ENCODE peak calls at places on chromosomes 1 and 21, in five cellular contexts. W is astrocyte, K is breast epithelium, A is tibial artery, J is A549. Y is an unnamed sample. For H3K4me1, the result is how much of the 10 kb centered on the place peaks cover.

GRCh38 chr21:35424122-35424521 is 375.0 kb upstream of the RUNX1 start:
- DNase-seq in A (no peak), J (no peak), W (no peak), K (no peak), Y (no peak)

GRCh38 chr1:38076455-38076854 is 29.9 kb upstream of the POU3F1 start:
- DNase-seq in A (no peak), J (no peak), W (no peak), K (no peak), Y (no peak)

GRCh38 chr1:79431341-79431740 is 424.8 kb upstream of the ADGRL4 start:
- DNase-seq in A (no peak), K (no peak), J (no peak), W (no peak), Y (no peak)

GRCh38 chr1:226029093-226029496 is 30.0 kb upstream of the SDE2 start:
- DNase-seq in W (no peak), J (no peak), A (peak), K (no peak), Y (no peak)

GRCh38 chr21:43304621-43305335 is 122.2 kb downstream of the SIK1 start:
- DNase-seq in A (no peak), J (no peak), K (no peak), W (no peak), Y (no peak)

GRCh38 chr1:64476251-64476952 is 6.5 kb downstream of the CACHD1 start:
- DNase-seq in W (peak), K (no peak), A (no peak), J (no peak), Y (peak)

GRCh38 chr1:206589206-206589605 is 23.1 kb downstream of the EIF2D start:
- DNase-seq in K (no peak), J (no peak), A (no peak), W (peak), Y (peak)

GRCh38 chr1:100989306-100990077 is 36.1 kb downstream of the DPH5 start:
- DNase-seq in J (no peak), W (peak), K (no peak), A (no peak), Y (peak)

GRCh38 chr1:44059956-44060355 is 28.7 kb upstream of the SLC6A9 start:
- DNase-seq in K (no peak), A (no peak), W (no peak), J (no peak), Y (no peak)

GRCh38 chr1:161166669-161167548 is 683 bp downstream of the PPOX start:
- DNase-seq in W (no peak), K (no peak), A (no peak), J (no peak), Y (no peak)

GRCh38 chr1:221509575-221510360 is 232.1 kb downstream of the DUSP10 start:
- DNase-seq in K (no peak), A (no peak), J (no peak), W (peak), Y (peak)

GRCh38 chr1:65213271-65213905 is 65.4 kb downstream of the AK4 start:
- DNase-seq in A (no peak), K (no peak), J (no peak), W (no peak), Y (no peak)

GRCh38 chr1:117656202-117656641 is 50.4 kb downstream of the TENT5C start:
- DNase-seq in W (no peak), J (no peak), A (no peak), K (peak), Y (no peak)

GRCh38 chr21:45308211-45309068 is 20.7 kb upstream of the POFUT2 start:
- DNase-seq in K (no peak), J (no peak), A (no peak), W (peak), Y (peak)

GRCh38 chr1:68322837-68323687 is 90.7 kb upstream of the WLS start:
- DNase-seq in W (peak), A (peak), J (no peak), K (peak), Y (peak)

GRCh38 chr1:58465825-58466617 is 80.5 kb downstream of the OMA1 start:
- DNase-seq in J (no peak), A (no peak), W (peak), K (no peak), Y (peak)

GRCh38 chr1:156346636-156347035 is 8.3 kb downstream of the TSACC start:
- DNase-seq in A (no peak), J (no peak), K (no peak), W (peak), Y (no peak)

GRCh38 chr1:230090194-230090711 is 23.2 kb downstream of the GALNT2 start:
- DNase-seq in W (peak), A (no peak), K (no peak), J (peak), Y (peak)

GRCh38 chr21:31370893-31371652 is 27.0 kb upstream of the TIAM1 start:
- DNase-seq in W (peak), J (no peak), A (peak), K (no peak), Y (peak)

GRCh38 chr1:145784409-145784808 is 39.5 kb downstream of the RNF115 start:
- DNase-seq in K (no peak), A (no peak), J (no peak), W (peak), Y (peak)

GRCh38 chr1:19342894-19343616 is 30.9 kb downstream of the SLC66A1 start:
- DNase-seq in K (no peak), W (no peak), A (no peak), J (no peak), Y (no peak)

GRCh38 chr1:19340387-19340937 is 28.3 kb downstream of the SLC66A1 start:
- DNase-seq in A (no peak), W (no peak), K (no peak), J (no peak), Y (no peak)

GRCh38 chr1:19342077-19342775 is 30.1 kb downstream of the SLC66A1 start:
- DNase-seq in J (no peak), A (no peak), K (no peak), W (no peak), Y (peak)

GRCh38 chr1:19339199-19339861 is 27.2 kb downstream of the SLC66A1 start:
- DNase-seq in J (no peak), A (no peak), W (no peak), K (no peak), Y (no peak)

DNA sequence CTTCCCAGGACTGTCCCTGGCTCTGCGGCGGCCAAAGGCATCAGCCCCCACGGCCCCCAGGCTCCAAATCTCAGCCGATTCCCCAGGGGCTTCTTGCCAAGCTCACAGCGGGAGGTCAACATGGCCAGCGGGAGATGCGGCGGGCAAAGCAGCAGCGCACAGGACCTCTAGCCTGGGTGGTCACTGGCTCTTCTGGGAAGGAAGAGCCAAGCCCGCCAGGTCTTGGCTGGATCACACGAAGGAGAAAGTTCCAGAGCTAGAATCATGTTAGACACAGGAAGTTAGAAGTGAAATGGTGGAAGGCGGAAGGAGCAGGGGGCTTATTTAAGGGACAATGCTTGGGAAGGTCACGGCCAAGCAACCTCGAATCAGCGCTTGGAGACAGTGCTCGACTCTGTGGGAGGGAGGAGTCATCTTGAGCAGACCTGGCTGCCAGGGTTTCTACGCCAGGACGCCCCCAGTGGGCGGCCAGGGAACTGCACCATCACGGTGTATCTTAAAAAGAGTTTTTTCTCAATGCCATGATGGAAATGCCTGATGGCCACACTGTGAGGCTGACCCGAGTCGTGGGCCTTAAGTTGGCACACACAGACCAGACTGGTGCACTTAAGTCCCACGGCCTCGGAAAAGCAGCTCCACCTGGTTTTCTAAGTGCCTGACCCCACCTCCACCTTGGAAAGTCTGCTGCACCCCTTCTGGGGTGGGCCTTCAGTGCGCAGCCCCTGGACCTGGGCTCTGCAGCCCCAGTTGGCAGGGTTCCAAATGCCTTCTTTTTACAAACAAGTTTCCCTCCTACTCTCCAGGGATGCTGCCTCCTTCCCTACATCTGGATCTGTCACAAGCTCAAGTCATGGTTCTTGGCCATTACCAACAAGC is 29.3 kb downstream of the SLC66A1 start:
- DNase-seq in J (peak), K (no peak), A (peak), W (peak), Y (peak)
- H3K4me3 ChIP-seq in J (no peak), K (no peak), A (no peak), W (no peak), Y (no peak)

DNA sequence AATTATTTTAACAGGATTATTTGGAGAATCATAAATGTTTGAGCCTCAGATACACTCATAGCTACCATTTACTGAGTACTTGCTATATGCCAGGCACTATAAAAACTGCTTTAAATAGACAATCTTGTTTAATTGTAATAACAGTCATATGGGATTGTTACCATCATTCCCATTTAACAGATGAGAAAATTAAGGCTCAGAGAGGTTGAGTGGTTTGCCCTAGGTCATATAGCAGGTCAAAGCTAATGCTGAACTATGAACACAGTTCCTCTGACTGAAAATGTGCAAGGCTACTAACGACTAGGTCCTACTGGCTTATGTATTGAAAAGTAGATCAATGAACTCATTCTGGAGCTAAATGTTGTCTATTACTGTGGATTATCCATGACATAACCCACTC is 63.4 kb downstream of the DDR2 start:
- DNase-seq in W (no peak), J (no peak), A (no peak), K (no peak), Y (no peak)
- H3K4me1 ChIP-seq in W (under half), J (under half), A (under half), K (under half), Y (under half)

GRCh38 chr1:234647245-234647644 is 37.3 kb upstream of the IRF2BP2 start:
- DNase-seq in W (no peak), K (no peak), J (no peak), A (no peak), Y (no peak)

GRCh38 chr1:234645964-234646363 is 36.0 kb upstream of the IRF2BP2 start:
- DNase-seq in K (no peak), J (no peak), W (no peak), A (no peak), Y (no peak)

GRCh38 chr1:234645474-234645953 is 35.5 kb upstream of the IRF2BP2 start:
- DNase-seq in K (no peak), J (no peak), A (no peak), W (no peak), Y (no peak)

GRCh38 chr1:234649432-234650081 is 39.6 kb upstream of the IRF2BP2 start:
- DNase-seq in J (no peak), W (no peak), K (no peak), A (no peak), Y (peak)

DNA sequence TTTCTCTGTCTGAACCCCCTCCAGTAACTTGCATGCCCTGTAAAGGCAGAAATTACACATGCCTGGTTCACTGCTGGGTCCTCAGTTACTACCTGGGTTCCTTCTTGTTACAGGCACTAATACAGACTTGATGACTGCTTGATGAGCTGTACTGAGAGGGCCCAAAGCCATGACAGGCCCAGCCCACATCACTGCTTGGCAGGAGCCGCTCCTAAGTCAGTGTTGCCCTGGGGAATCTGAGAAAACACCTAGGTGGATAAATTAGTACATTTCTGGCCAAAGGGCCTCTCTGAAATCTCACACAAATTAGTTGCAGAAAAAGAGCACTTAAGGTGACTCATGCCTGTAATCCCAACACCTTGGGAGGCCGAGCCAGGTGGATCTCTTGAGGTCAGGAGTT is 37.8 kb upstream of the IRF2BP2 start:
- DNase-seq in W (no peak), A (no peak), K (peak), J (no peak), Y (no peak)
- H3K4me3 ChIP-seq in W (no peak), A (no peak), K (no peak), J (no peak), Y (no peak)

GRCh38 chr1:183914891-183915290 is 110.0 kb downstream of the RGL1 start:
- DNase-seq in J (no peak), A (no peak), K (no peak), W (no peak), Y (no peak)
- H3K4me1 ChIP-seq in J (under half), A (under half), K (under half), W (under half), Y (under half)